ENCODE peak calls at places on chromosomes 5 and 9, in eight cellular contexts. X is non-pigmented ciliary epithelial cell, F is ELF-1, J is tibial artery, S is retina, Y is posterior cingulate gyrus, G is iPS DF 19.7, D is NCI-H226. I is an unnamed sample.

GRCh38 chr5:126814721-126815404 is 37.9 kb downstream of the LMNB1 start:
- DNase-seq in G (no peak), X (no peak), Y (no peak), S (no peak), F (no peak), J (no peak), D (peak), I (no peak)

GRCh38 chr5:142692280-142692775 is 6.4 kb upstream of the FGF1 start:
- DNase-seq in S (no peak), J (no peak), G (no peak), Y (no peak), F (no peak), X (no peak), D (no peak), I (no peak)

GRCh38 chr9:103242025-103242424 is 246.9 kb downstream of the CYLC2 start:
- DNase-seq in S (peak), Y (no peak), F (no peak), G (no peak), J (no peak), X (peak), D (peak), I (no peak)

GRCh38 chr5:41065691-41066335 is 5.3 kb downstream of the MROH2B start:
- DNase-seq in Y (no peak), X (no peak), S (no peak), G (no peak), D (no peak), J (no peak), F (no peak), I (no peak)

GRCh38 chr5:96893342-96893741 is 17.0 kb downstream of the ERAP2 start:
- DNase-seq in J (no peak), G (no peak), X (peak), S (peak), D (peak), F (peak), Y (no peak), I (no peak)

GRCh38 chr5:1409386-1410110 is 35.7 kb downstream of the SLC6A3 start:
- DNase-seq in Y (no peak), X (no peak), J (no peak), G (no peak), S (no peak), F (peak), D (no peak), I (no peak)

GRCh38 chr5:131814990-131815389 is 18.2 kb upstream of the FNIP1 start:
- DNase-seq in D (peak), X (peak), J (no peak), Y (no peak), F (peak), S (no peak), G (peak), I (no peak)

GRCh38 chr9:8857330-8858249 is 1058.0 kb upstream of the DMAC1 start:
- DNase-seq in G (no peak), J (peak), X (no peak), F (peak), D (peak), Y (peak), S (peak), I (peak)

GRCh38 chr9:105280730-105281129 is 36.3 kb downstream of the SLC44A1 start:
- DNase-seq in S (no peak), J (no peak), D (no peak), F (no peak), G (no peak), Y (no peak), X (no peak), I (no peak)

GRCh38 chr9:79257671-79258410 is 313.9 kb upstream of the TLE4 start:
- DNase-seq in F (peak), S (peak), G (no peak), J (no peak), Y (no peak), X (no peak), D (no peak), I (no peak)

GRCh38 chr9:34650816-34651215 is 1.2 kb upstream of the IL11RA start:
- DNase-seq in G (no peak), S (no peak), D (no peak), Y (peak), J (no peak), X (no peak), F (no peak), I (no peak)

GRCh38 chr5:149141957-149142851 is 911 bp downstream of the ABLIM3 start:
- DNase-seq in Y (peak), G (no peak), X (no peak), J (peak), D (no peak), S (peak), F (peak), I (peak)

GRCh38 chr5:132385321-132386105 is 16.0 kb downstream of the SLC22A5 start:
- DNase-seq in J (no peak), X (no peak), Y (peak), G (no peak), F (peak), S (peak), D (no peak), I (peak)

GRCh38 chr9:116152390-116152789 is 1.2 kb upstream of the PAPPA start:
- DNase-seq in F (no peak), X (no peak), S (peak), G (no peak), Y (no peak), D (no peak), J (no peak), I (no peak)

GRCh38 chr9:133116346-133117231 is 4.5 kb downstream of the RALGDS start:
- DNase-seq in X (no peak), S (no peak), D (no peak), Y (no peak), F (no peak), J (no peak), G (no peak), I (no peak)

GRCh38 chr9:123475407-123475806 is 119.4 kb downstream of the CRB2 start:
- DNase-seq in S (no peak), D (no peak), Y (no peak), X (no peak), J (no peak), F (no peak), G (no peak), I (no peak)

GRCh38 chr5:76763136-76763535 is 47.2 kb downstream of the F2R start:
- DNase-seq in F (no peak), G (no peak), J (peak), S (no peak), Y (no peak), D (no peak), X (no peak), I (no peak)

I was measured in C1 segment of cervical spinal cord.